ENCODE peak calls at places on chromosome 11, in nine cellular contexts. H, T, X, N, A, W, V, C and K are unnamed samples.

GRCh38 chr11:102592634-102593581 is 32.2 kb downstream of the MMP20 start:
- DNase-seq in H (no peak), C (no peak), X (no peak), N (no peak), W (no peak), V (no peak), T (no peak), A (peak), K (no peak)

GRCh38 chr11:27716850-27717249 is 16.6 kb upstream of the BDNF start:
- DNase-seq in V (no peak), X (no peak), T (no peak), A (peak), N (no peak), H (no peak), W (no peak), C (no peak), K (no peak)

GRCh38 chr11:41446107-41446506 is 13.3 kb downstream of the LRRC4C start:
- DNase-seq in T (no peak), V (no peak), H (no peak), X (no peak), C (no peak), A (peak), W (no peak), N (no peak), K (no peak)

GRCh38 chr11:33930317-33931021 is 38.6 kb upstream of the LMO2 start:
- DNase-seq in A (no peak), C (no peak), N (no peak), T (peak), W (no peak), V (no peak), X (peak), H (peak), K (no peak)

GRCh38 chr11:75858042-75858441 is 43.0 kb downstream of the UVRAG start:
- DNase-seq in X (no peak), C (no peak), V (no peak), W (no peak), A (peak), H (no peak), T (no peak), N (no peak), K (no peak)

GRCh38 chr11:57458410-57459111 is 1.8 kb upstream of the RTN4RL2 start:
- DNase-seq in V (peak), H (peak), T (no peak), N (peak), W (no peak), A (peak), C (peak), X (no peak), K (no peak)

GRCh38 chr11:106491751-106492150 is 414.3 kb downstream of the AASDHPPT start:
- DNase-seq in N (no peak), W (no peak), T (no peak), H (no peak), C (no peak), X (no peak), V (no peak), A (no peak), K (no peak)

GRCh38 chr11:57288771-57289579 is 35.8 kb downstream of the TNKS1BP1 start:
- DNase-seq in A (peak), H (no peak), X (no peak), C (no peak), T (no peak), V (no peak), N (no peak), W (no peak), K (no peak)

GRCh38 chr11:85750646-85751045 is 60.3 kb downstream of the SYTL2 start:
- DNase-seq in C (no peak), X (no peak), N (peak), A (no peak), W (no peak), H (no peak), V (no peak), T (no peak), K (no peak)

GRCh38 chr11:122741613-122742012 is 86.1 kb downstream of the UBASH3B start:
- DNase-seq in X (peak), T (no peak), W (no peak), A (no peak), H (no peak), V (peak), C (no peak), N (no peak), K (no peak)

GRCh38 chr11:9139628-9140357 is 48.4 kb upstream of the SCUBE2 start:
- DNase-seq in V (no peak), C (no peak), A (no peak), H (no peak), W (no peak), X (no peak), T (no peak), N (no peak), K (no peak)

GRCh38 chr11:117600976-117601708 is 195.9 kb downstream of the DSCAML1 start:
- DNase-seq in W (no peak), A (no peak), C (no peak), N (no peak), H (no peak), X (no peak), V (peak), T (no peak), K (no peak)

GRCh38 chr11:36372101-36372767 is 76.1 kb downstream of the PRR5L start:
- DNase-seq in N (no peak), A (peak), C (no peak), X (no peak), V (no peak), T (peak), H (no peak), W (no peak), K (no peak)

GRCh38 chr11:67516806-67517205 is 6.4 kb downstream of the CABP2 start:
- DNase-seq in X (no peak), T (no peak), V (no peak), N (no peak), H (no peak), C (no peak), W (no peak), A (no peak), K (no peak)

GRCh38 chr11:119696378-119697157 is 32.4 kb downstream of the NECTIN1 start:
- DNase-seq in T (no peak), A (no peak), N (no peak), V (no peak), W (no peak), H (no peak), C (no peak), X (no peak), K (no peak)

GRCh38 chr11:11842426-11843008 is 745 bp downstream of the USP47 start:
- DNase-seq in T (peak), W (peak), N (peak), V (peak), A (peak), H (peak), X (peak), C (peak), K (peak)

GRCh38 chr11:102581091-102581490 is 44.0 kb downstream of the MMP20 start:
- DNase-seq in A (no peak), X (no peak), N (no peak), W (no peak), V (no peak), H (no peak), T (no peak), C (no peak), K (no peak)

GRCh38 chr11:121802542-121802941 is 313.5 kb downstream of the BLID start:
- DNase-seq in C (no peak), H (no peak), W (no peak), N (no peak), V (no peak), X (no peak), T (no peak), A (no peak), K (no peak)